ENCODE peak calls at places on chromosomes 16 and 17, in nine cellular contexts. One of them, this sample, is unnamed.

GRCh38 chr16:4591706-4592470 is 22.8 kb downstream of the UBALD1 start:
- DNase-seq in fibroblast of pulmonary artery: no peak
- DNase-seq in CD8-positive, alpha-beta T cell: no peak
- DNase-seq in uterus: no peak
- DNase-seq in mammary epithelial cell: no peak
- DNase-seq in adrenal gland: no peak
- DNase-seq in AG10803: no peak
- DNase-seq in choroid plexus epithelial cell: no peak
- DNase-seq in bronchial epithelial cell: no peak
- DNase-seq in this sample: no peak

GRCh38 chr17:77433385-77434135 is 292.8 kb downstream of the SEC14L1 start:
- DNase-seq in fibroblast of pulmonary artery: peak
- DNase-seq in CD8-positive, alpha-beta T cell: peak
- DNase-seq in uterus: peak
- DNase-seq in mammary epithelial cell: no peak
- DNase-seq in adrenal gland: no peak
- DNase-seq in AG10803: peak
- DNase-seq in choroid plexus epithelial cell: peak
- DNase-seq in bronchial epithelial cell: no peak
- DNase-seq in this sample: no peak

GRCh38 chr17:62684179-62684578 is 56.7 kb downstream of the MRC2 start:
- DNase-seq in fibroblast of pulmonary artery: no peak
- DNase-seq in CD8-positive, alpha-beta T cell: no peak
- DNase-seq in uterus: no peak
- DNase-seq in mammary epithelial cell: no peak
- DNase-seq in adrenal gland: no peak
- DNase-seq in AG10803: no peak
- DNase-seq in choroid plexus epithelial cell: no peak
- DNase-seq in bronchial epithelial cell: no peak
- DNase-seq in this sample: no peak

GRCh38 chr16:47713225-47713595 is 252.1 kb downstream of the PHKB start:
- DNase-seq in fibroblast of pulmonary artery: peak
- DNase-seq in CD8-positive, alpha-beta T cell: no peak
- DNase-seq in uterus: no peak
- DNase-seq in mammary epithelial cell: peak
- DNase-seq in adrenal gland: peak
- DNase-seq in AG10803: peak
- DNase-seq in choroid plexus epithelial cell: peak
- DNase-seq in bronchial epithelial cell: peak
- DNase-seq in this sample: peak

GRCh38 chr17:64064331-64064730 is 43.9 kb upstream of the ICAM2 start:
- DNase-seq in fibroblast of pulmonary artery: no peak
- DNase-seq in CD8-positive, alpha-beta T cell: no peak
- DNase-seq in uterus: no peak
- DNase-seq in mammary epithelial cell: no peak
- DNase-seq in adrenal gland: peak
- DNase-seq in AG10803: no peak
- DNase-seq in choroid plexus epithelial cell: no peak
- DNase-seq in bronchial epithelial cell: peak
- DNase-seq in this sample: peak

GRCh38 chr16:14146445-14146844 is 75.3 kb downstream of the MRTFB start:
- DNase-seq in fibroblast of pulmonary artery: peak
- DNase-seq in CD8-positive, alpha-beta T cell: no peak
- DNase-seq in uterus: no peak
- DNase-seq in mammary epithelial cell: no peak
- DNase-seq in adrenal gland: no peak
- DNase-seq in AG10803: no peak
- DNase-seq in choroid plexus epithelial cell: peak
- DNase-seq in bronchial epithelial cell: no peak
- DNase-seq in this sample: no peak

GRCh38 chr17:9768381-9768934 is 22.9 kb downstream of the DHRS7C start:
- DNase-seq in fibroblast of pulmonary artery: peak
- DNase-seq in CD8-positive, alpha-beta T cell: no peak
- DNase-seq in uterus: no peak
- DNase-seq in mammary epithelial cell: peak
- DNase-seq in adrenal gland: no peak
- DNase-seq in AG10803: peak
- DNase-seq in choroid plexus epithelial cell: peak
- DNase-seq in bronchial epithelial cell: peak
- DNase-seq in this sample: peak

GRCh38 chr16:77696149-77696548 is 26.2 kb upstream of the NUDT7 start:
- DNase-seq in fibroblast of pulmonary artery: no peak
- DNase-seq in CD8-positive, alpha-beta T cell: no peak
- DNase-seq in uterus: no peak
- DNase-seq in mammary epithelial cell: no peak
- DNase-seq in adrenal gland: no peak
- DNase-seq in AG10803: no peak
- DNase-seq in choroid plexus epithelial cell: no peak
- DNase-seq in bronchial epithelial cell: no peak
- DNase-seq in this sample: no peak

GRCh38 chr17:35166526-35166925 is 18.9 kb downstream of the UNC45B start:
- DNase-seq in fibroblast of pulmonary artery: no peak
- DNase-seq in CD8-positive, alpha-beta T cell: no peak
- DNase-seq in uterus: no peak
- DNase-seq in mammary epithelial cell: no peak
- DNase-seq in adrenal gland: no peak
- DNase-seq in AG10803: no peak
- DNase-seq in choroid plexus epithelial cell: no peak
- DNase-seq in bronchial epithelial cell: no peak
- DNase-seq in this sample: no peak

GRCh38 chr16:88662222-88662842 is 559 bp downstream of the MVD start:
- DNase-seq in fibroblast of pulmonary artery: no peak
- DNase-seq in CD8-positive, alpha-beta T cell: peak
- DNase-seq in uterus: no peak
- DNase-seq in mammary epithelial cell: peak
- DNase-seq in adrenal gland: no peak
- DNase-seq in AG10803: no peak
- DNase-seq in choroid plexus epithelial cell: no peak
- DNase-seq in bronchial epithelial cell: no peak
- DNase-seq in this sample: no peak

GRCh38 chr16:70160821-70161220 is 12.8 kb upstream of the CLEC18C start:
- DNase-seq in fibroblast of pulmonary artery: no peak
- DNase-seq in CD8-positive, alpha-beta T cell: no peak
- DNase-seq in uterus: no peak
- DNase-seq in mammary epithelial cell: no peak
- DNase-seq in adrenal gland: no peak
- DNase-seq in AG10803: no peak
- DNase-seq in choroid plexus epithelial cell: no peak
- DNase-seq in bronchial epithelial cell: no peak
- DNase-seq in this sample: no peak

GRCh38 chr17:66426397-66427033 is 124.1 kb downstream of the PRKCA start:
- DNase-seq in fibroblast of pulmonary artery: peak
- DNase-seq in CD8-positive, alpha-beta T cell: peak
- DNase-seq in uterus: no peak
- DNase-seq in mammary epithelial cell: no peak
- DNase-seq in adrenal gland: no peak
- DNase-seq in AG10803: no peak
- DNase-seq in choroid plexus epithelial cell: peak
- DNase-seq in bronchial epithelial cell: no peak
- DNase-seq in this sample: peak

GRCh38 chr17:39139137-39139516 is 12.3 kb downstream of the PLXDC1 start:
- DNase-seq in fibroblast of pulmonary artery: peak
- DNase-seq in CD8-positive, alpha-beta T cell: no peak
- DNase-seq in uterus: no peak
- DNase-seq in mammary epithelial cell: peak
- DNase-seq in adrenal gland: no peak
- DNase-seq in AG10803: peak
- DNase-seq in choroid plexus epithelial cell: peak
- DNase-seq in bronchial epithelial cell: peak
- DNase-seq in this sample: peak

GRCh38 chr17:58020401-58020800 is 13.4 kb upstream of the SRSF1 start:
- DNase-seq in fibroblast of pulmonary artery: no peak
- DNase-seq in CD8-positive, alpha-beta T cell: no peak
- DNase-seq in uterus: no peak
- DNase-seq in mammary epithelial cell: no peak
- DNase-seq in adrenal gland: no peak
- DNase-seq in AG10803: no peak
- DNase-seq in choroid plexus epithelial cell: no peak
- DNase-seq in bronchial epithelial cell: no peak
- DNase-seq in this sample: no peak

GRCh38 chr16:89564476-89565255 is 4.2 kb downstream of the RPL13 start:
- DNase-seq in fibroblast of pulmonary artery: no peak
- DNase-seq in CD8-positive, alpha-beta T cell: no peak
- DNase-seq in uterus: no peak
- DNase-seq in mammary epithelial cell: no peak
- DNase-seq in adrenal gland: no peak
- DNase-seq in AG10803: no peak
- DNase-seq in choroid plexus epithelial cell: no peak
- DNase-seq in bronchial epithelial cell: peak
- DNase-seq in this sample: peak

GRCh38 chr16:79283578-79283977 is 317.0 kb downstream of the MAF start:
- DNase-seq in fibroblast of pulmonary artery: no peak
- DNase-seq in CD8-positive, alpha-beta T cell: no peak
- DNase-seq in uterus: no peak
- DNase-seq in mammary epithelial cell: no peak
- DNase-seq in adrenal gland: no peak
- DNase-seq in AG10803: no peak
- DNase-seq in choroid plexus epithelial cell: no peak
- DNase-seq in bronchial epithelial cell: no peak
- DNase-seq in this sample: no peak

GRCh38 chr17:39197380-39198185 is at the start of gene CACNB1:
- DNase-seq in fibroblast of pulmonary artery: peak
- DNase-seq in CD8-positive, alpha-beta T cell: peak
- DNase-seq in uterus: peak
- DNase-seq in mammary epithelial cell: peak
- DNase-seq in adrenal gland: peak
- DNase-seq in AG10803: peak
- DNase-seq in choroid plexus epithelial cell: peak
- DNase-seq in bronchial epithelial cell: peak
- DNase-seq in this sample: peak

GRCh38 chr17:19554393-19554792 is 20.7 kb downstream of the SLC47A1 start:
- DNase-seq in fibroblast of pulmonary artery: peak
- DNase-seq in CD8-positive, alpha-beta T cell: no peak
- DNase-seq in uterus: peak
- DNase-seq in mammary epithelial cell: no peak
- DNase-seq in adrenal gland: peak
- DNase-seq in AG10803: no peak
- DNase-seq in choroid plexus epithelial cell: no peak
- DNase-seq in bronchial epithelial cell: no peak
- DNase-seq in this sample: no peak

GRCh38 chr16:12016166-12016947 is 39.8 kb downstream of the SNX29 start:
- DNase-seq in fibroblast of pulmonary artery: peak
- DNase-seq in CD8-positive, alpha-beta T cell: no peak
- DNase-seq in uterus: no peak
- DNase-seq in mammary epithelial cell: peak
- DNase-seq in adrenal gland: no peak
- DNase-seq in AG10803: peak
- DNase-seq in choroid plexus epithelial cell: peak
- DNase-seq in bronchial epithelial cell: peak
- DNase-seq in this sample: peak

GRCh38 chr17:58303981-58304734 is 23.4 kb upstream of the MPO start:
- DNase-seq in fibroblast of pulmonary artery: peak
- DNase-seq in CD8-positive, alpha-beta T cell: peak
- DNase-seq in uterus: no peak
- DNase-seq in mammary epithelial cell: peak
- DNase-seq in adrenal gland: peak
- DNase-seq in AG10803: peak
- DNase-seq in choroid plexus epithelial cell: peak
- DNase-seq in bronchial epithelial cell: peak
- DNase-seq in this sample: peak

GRCh38 chr17:41333098-41333497 is 17.5 kb downstream of the KRT33A start:
- DNase-seq in fibroblast of pulmonary artery: no peak
- DNase-seq in CD8-positive, alpha-beta T cell: no peak
- DNase-seq in uterus: no peak
- DNase-seq in mammary epithelial cell: no peak
- DNase-seq in adrenal gland: no peak
- DNase-seq in AG10803: no peak
- DNase-seq in choroid plexus epithelial cell: no peak
- DNase-seq in bronchial epithelial cell: no peak
- DNase-seq in this sample: no peak
- H3K4me3 ChIP-seq in fibroblast of pulmonary artery: no peak
- H3K4me3 ChIP-seq in CD8-positive, alpha-beta T cell: no peak
- H3K4me3 ChIP-seq in uterus: no peak
- H3K4me3 ChIP-seq in mammary epithelial cell: no peak
- H3K4me3 ChIP-seq in adrenal gland: no peak
- H3K4me3 ChIP-seq in AG10803: no peak
- H3K4me3 ChIP-seq in choroid plexus epithelial cell: no peak
- H3K4me3 ChIP-seq in bronchial epithelial cell: no peak
- H3K4me3 ChIP-seq in this sample: no peak

GRCh38 chr16:31286421-31287032 is 26.8 kb downstream of the ITGAM start:
- DNase-seq in fibroblast of pulmonary artery: no peak
- DNase-seq in CD8-positive, alpha-beta T cell: no peak
- DNase-seq in uterus: no peak
- DNase-seq in mammary epithelial cell: no peak
- DNase-seq in adrenal gland: no peak
- DNase-seq in AG10803: no peak
- DNase-seq in choroid plexus epithelial cell: no peak
- DNase-seq in bronchial epithelial cell: no peak
- DNase-seq in this sample: no peak
- TF ChIP-seq CTCF in fibroblast of pulmonary artery: no peak
- TF ChIP-seq CTCF in CD8-positive, alpha-beta T cell: no peak
- TF ChIP-seq CTCF in uterus: no peak
- TF ChIP-seq CTCF in mammary epithelial cell: no peak
- TF ChIP-seq CTCF in adrenal gland: no peak
- TF ChIP-seq CTCF in AG10803: no peak
- TF ChIP-seq CTCF in choroid plexus epithelial cell: no peak
- TF ChIP-seq CTCF in bronchial epithelial cell: no peak
- TF ChIP-seq CTCF in this sample: no peak

DNA sequence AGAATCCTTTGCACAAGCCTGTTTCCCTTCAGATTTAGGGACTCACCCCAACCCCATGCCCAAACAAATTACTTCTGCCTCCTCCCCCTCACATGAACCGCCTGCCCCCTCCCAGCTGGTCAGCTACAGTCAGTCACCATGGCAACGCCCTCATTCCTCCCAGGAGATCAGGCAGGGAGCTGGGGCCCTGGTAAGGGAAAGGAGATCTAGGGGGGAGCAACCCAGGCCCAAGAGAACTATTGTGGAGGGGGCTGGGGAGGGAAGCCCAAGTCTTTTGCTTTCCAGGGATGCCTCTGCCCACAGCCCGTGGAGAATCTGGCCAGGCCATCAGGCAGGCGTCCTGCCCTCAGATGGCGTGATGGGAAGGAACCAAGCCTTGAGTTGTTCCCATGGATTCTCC is 2.8 kb downstream of the FAM171A2 start:
- DNase-seq in fibroblast of pulmonary artery: peak
- DNase-seq in CD8-positive, alpha-beta T cell: no peak
- DNase-seq in uterus: peak
- DNase-seq in mammary epithelial cell: no peak
- DNase-seq in adrenal gland: peak
- DNase-seq in AG10803: peak
- DNase-seq in choroid plexus epithelial cell: peak
- DNase-seq in bronchial epithelial cell: no peak
- DNase-seq in this sample: no peak
- H3K4me3 ChIP-seq in fibroblast of pulmonary artery: no peak
- H3K4me3 ChIP-seq in CD8-positive, alpha-beta T cell: no peak
- H3K4me3 ChIP-seq in uterus: no peak
- H3K4me3 ChIP-seq in mammary epithelial cell: no peak
- H3K4me3 ChIP-seq in adrenal gland: no peak
- H3K4me3 ChIP-seq in AG10803: no peak
- H3K4me3 ChIP-seq in choroid plexus epithelial cell: no peak
- H3K4me3 ChIP-seq in bronchial epithelial cell: no peak
- H3K4me3 ChIP-seq in this sample: no peak

DNA sequence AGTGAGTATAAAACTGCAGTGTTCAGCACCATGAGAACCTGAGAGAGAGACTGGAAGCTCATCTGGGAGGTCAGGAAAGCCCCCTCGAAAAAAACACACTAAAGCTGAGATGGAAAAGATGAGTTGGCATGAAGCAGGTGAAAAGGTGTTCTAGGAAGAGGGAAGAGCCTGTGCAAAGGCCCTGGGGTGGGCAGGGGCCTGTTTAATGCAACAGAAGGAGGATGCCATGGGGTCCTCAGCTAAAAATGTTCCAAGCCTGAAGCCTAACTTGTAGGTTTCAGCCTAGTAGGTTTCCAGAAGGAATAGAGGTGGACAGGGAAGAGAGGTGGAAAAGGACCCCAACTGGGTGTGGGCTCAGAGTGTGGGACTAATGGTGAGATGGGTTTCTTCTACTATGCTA is 242.3 kb upstream of the ZFHX3 start:
- DNase-seq in fibroblast of pulmonary artery: no peak
- DNase-seq in CD8-positive, alpha-beta T cell: no peak
- DNase-seq in uterus: no peak
- DNase-seq in mammary epithelial cell: no peak
- DNase-seq in adrenal gland: no peak
- DNase-seq in AG10803: no peak
- DNase-seq in choroid plexus epithelial cell: no peak
- DNase-seq in bronchial epithelial cell: no peak
- DNase-seq in this sample: no peak
- TF ChIP-seq CTCF in fibroblast of pulmonary artery: no peak
- TF ChIP-seq CTCF in CD8-positive, alpha-beta T cell: no peak
- TF ChIP-seq CTCF in uterus: no peak
- TF ChIP-seq CTCF in mammary epithelial cell: no peak
- TF ChIP-seq CTCF in adrenal gland: no peak
- TF ChIP-seq CTCF in AG10803: no peak
- TF ChIP-seq CTCF in choroid plexus epithelial cell: no peak
- TF ChIP-seq CTCF in bronchial epithelial cell: no peak
- TF ChIP-seq CTCF in this sample: no peak